ENCODE peak calls at places on chromosomes 13 and 19, in eight cellular contexts. U is IMR-90, J is suprapubic skin, M is transverse colon, F is NB4, T is ovary, O is Peyer's patch, V is sigmoid colon. Q is an unnamed sample.

GRCh38 chr19:1956868-1957492 is 16.0 kb downstream of the CSNK1G2 start:
- DNase-seq in U (no peak), J (no peak), M (peak), F (no peak), T (no peak), O (no peak), V (peak), Q (no peak)

GRCh38 chr19:49566302-49566701 is 14.1 kb downstream of the NOSIP start:
- DNase-seq in U (no peak), J (no peak), M (no peak), F (no peak), T (no peak), O (no peak), V (no peak), Q (no peak)

GRCh38 chr13:114118763-114119123 is 13.7 kb downstream of the RASA3 start:
- DNase-seq in U (peak), J (no peak), M (no peak), F (no peak), T (no peak), O (no peak), V (peak), Q (peak)

GRCh38 chr19:38731654-38732301 is 12.5 kb downstream of the CAPN12 start:
- DNase-seq in U (no peak), J (no peak), M (peak), F (no peak), T (peak), O (peak), V (peak), Q (peak)

GRCh38 chr19:28285917-28286316 is 927.0 kb downstream of the UQCRFS1 start:
- DNase-seq in U (no peak), J (no peak), M (no peak), F (no peak), T (no peak), O (no peak), V (no peak), Q (no peak)

GRCh38 chr13:96532804-96533203 is 442.9 kb downstream of the HS6ST3 start:
- DNase-seq in U (no peak), J (no peak), M (no peak), F (no peak), T (no peak), O (no peak), V (no peak), Q (no peak)

GRCh38 chr19:9329999-9330398 is 6.0 kb downstream of the ZNF559 start:
- DNase-seq in U (no peak), J (no peak), M (no peak), F (no peak), T (no peak), O (no peak), V (no peak), Q (no peak)

GRCh38 chr13:98293103-98293502 is 116.0 kb upstream of the RNF113B start:
- DNase-seq in U (no peak), J (no peak), M (no peak), F (no peak), T (no peak), O (no peak), V (no peak), Q (peak)

GRCh38 chr19:47373246-47374240 is 24.4 kb downstream of the DHX34 start:
- DNase-seq in U (no peak), J (no peak), M (no peak), F (peak), T (no peak), O (no peak), V (no peak), Q (no peak)

GRCh38 chr19:14475251-14476073 is at the start of gene PTGER1:
- DNase-seq in U (peak), J (peak), M (no peak), F (peak), T (no peak), O (no peak), V (no peak), Q (no peak)

GRCh38 chr19:12260236-12260635 is 34.4 kb downstream of the ZNF44 start:
- DNase-seq in U (no peak), J (no peak), M (no peak), F (no peak), T (no peak), O (no peak), V (no peak), Q (no peak)

GRCh38 chr13:73399347-73400216 is 340.8 kb downstream of the KLF5 start:
- DNase-seq in U (no peak), J (no peak), M (peak), F (no peak), T (no peak), O (no peak), V (no peak), Q (no peak)

GRCh38 chr19:38078302-38078930 is 145.6 kb downstream of the DPF1 start:
- DNase-seq in U (no peak), J (no peak), M (no peak), F (no peak), T (no peak), O (no peak), V (no peak), Q (no peak)

GRCh38 chr19:5078179-5078578 is 109.3 kb downstream of the KDM4B start:
- DNase-seq in U (no peak), J (no peak), M (no peak), F (peak), T (no peak), O (no peak), V (no peak), Q (no peak)

GRCh38 chr13:69324109-69324886 is 783.3 kb upstream of the ATXN8OS start:
- DNase-seq in U (no peak), J (no peak), M (no peak), F (peak), T (no peak), O (no peak), V (no peak), Q (no peak)

GRCh38 chr19:44570603-44570983 is 41.1 kb upstream of the CEACAM20 start:
- DNase-seq in U (no peak), J (no peak), M (no peak), F (no peak), T (no peak), O (no peak), V (no peak), Q (no peak)

GRCh38 chr19:13115936-13116281 is 631 bp downstream of the TRMT1 start:
- DNase-seq in U (no peak), J (no peak), M (no peak), F (no peak), T (no peak), O (no peak), V (no peak), Q (no peak)

GRCh38 chr19:49832556-49832955 is 14.5 kb downstream of the MED25 start:
- DNase-seq in U (no peak), J (no peak), M (no peak), F (peak), T (no peak), O (no peak), V (no peak), Q (no peak)

GRCh38 chr13:75783906-75784485 is 147.9 kb downstream of the LMO7 start:
- DNase-seq in U (no peak), J (no peak), M (no peak), F (no peak), T (no peak), O (no peak), V (no peak), Q (no peak)

GRCh38 chr19:6572217-6572616 is 18.7 kb downstream of the CD70 start:
- DNase-seq in U (no peak), J (no peak), M (peak), F (peak), T (no peak), O (peak), V (peak), Q (no peak)

GRCh38 chr19:57559008-57559403 is 657 bp downstream of the ZNF550 start:
- DNase-seq in U (no peak), J (no peak), M (peak), F (peak), T (peak), O (no peak), V (no peak), Q (peak)

GRCh38 chr13:83666126-83666525 is 216.1 kb downstream of the SLITRK1 start:
- DNase-seq in U (peak), J (no peak), M (no peak), F (no peak), T (no peak), O (no peak), V (no peak), Q (no peak)

GRCh38 chr19:55297267-55297666 is 13.5 kb downstream of the BRSK1 start:
- DNase-seq in U (no peak), J (no peak), M (no peak), F (no peak), T (no peak), O (no peak), V (no peak), Q (no peak)

GRCh38 chr13:69980799-69981198 is 126.8 kb upstream of the ATXN8OS start:
- DNase-seq in U (no peak), J (no peak), M (no peak), F (no peak), T (no peak), O (no peak), V (no peak), Q (no peak)

GRCh38 chr13:113879506-113880360 is 15.9 kb upstream of the GAS6 start:
- DNase-seq in U (no peak), J (no peak), M (no peak), F (no peak), T (no peak), O (no peak), V (no peak), Q (no peak)

GRCh38 chr13:97491452-97491851 is 57.5 kb downstream of the RAP2A start:
- DNase-seq in U (no peak), J (no peak), M (no peak), F (no peak), T (no peak), O (no peak), V (no peak), Q (no peak)

GRCh38 chr13:44906230-44906629 is 83.0 kb downstream of the NUFIP1 start:
- DNase-seq in U (no peak), J (no peak), M (no peak), F (no peak), T (no peak), O (no peak), V (no peak), Q (peak)

GRCh38 chr13:111184685-111185401 is 69.7 kb downstream of the ARHGEF7 start:
- DNase-seq in U (no peak), J (no peak), M (peak), F (peak), T (no peak), O (peak), V (no peak), Q (no peak)

GRCh38 chr13:105929486-105929885 is 606.0 kb downstream of the EFNB2 start:
- DNase-seq in U (no peak), J (no peak), M (no peak), F (no peak), T (no peak), O (no peak), V (no peak), Q (no peak)

GRCh38 chr13:24032252-24032651 is 128.3 kb upstream of the SPATA13 start:
- DNase-seq in U (peak), J (no peak), M (no peak), F (no peak), T (no peak), O (no peak), V (no peak), Q (no peak)

GRCh38 chr13:67736646-67737420 is 506.7 kb upstream of the PCDH9 start:
- DNase-seq in U (peak), J (no peak), M (no peak), F (peak), T (no peak), O (no peak), V (no peak), Q (no peak)

GRCh38 chr13:27673911-27674310 is 52.2 kb downstream of the POLR1D start:
- DNase-seq in U (no peak), J (no peak), M (no peak), F (no peak), T (no peak), O (no peak), V (no peak), Q (no peak)

GRCh38 chr13:77537302-77537919 is 1.9 kb downstream of the SCEL start:
- DNase-seq in U (no peak), J (no peak), M (no peak), F (no peak), T (no peak), O (no peak), V (no peak), Q (no peak)

GRCh38 chr19:11451942-11452813 is 16.7 kb downstream of the PRKCSH start:
- DNase-seq in U (no peak), J (no peak), M (no peak), F (peak), T (no peak), O (no peak), V (no peak), Q (no peak)

DNA sequence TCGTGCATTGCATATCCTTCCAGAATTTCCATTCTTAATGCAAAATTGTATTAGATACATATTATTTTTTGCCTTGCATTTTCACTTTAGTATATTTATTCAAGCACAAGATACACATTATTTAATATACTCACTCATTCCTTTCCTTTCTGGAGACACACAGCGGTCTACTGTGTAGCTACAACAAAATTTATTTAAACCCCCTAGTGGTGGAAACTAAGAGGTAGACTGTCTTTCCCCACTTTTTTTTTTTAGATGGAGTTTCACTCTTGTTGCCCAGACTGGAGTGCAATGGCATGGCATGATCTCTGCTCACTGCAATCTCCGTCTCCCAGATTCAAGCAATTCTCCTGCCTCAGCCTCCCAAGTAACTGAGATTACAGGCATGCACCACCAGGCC is 2040.3 kb upstream of the PCDH20 start:
- DNase-seq in U (no peak), J (no peak), M (no peak), F (no peak), T (no peak), O (no peak), V (no peak), Q (no peak)
- TF ChIP-seq CTCF in U (peak), J (no peak), M (no peak), F (no peak), T (no peak), O (no peak), V (no peak), Q (no peak)

GRCh38 chr19:801861-802496 is 4.7 kb downstream of the PTBP1 start:
- DNase-seq in U (peak), J (no peak), M (no peak), F (no peak), T (peak), O (no peak), V (peak), Q (no peak)

GRCh38 chr19:799076-799881 is 2.0 kb downstream of the PTBP1 start:
- DNase-seq in U (peak), J (no peak), M (peak), F (peak), T (peak), O (no peak), V (no peak), Q (no peak)

GRCh38 chr19:801030-801860 is 4.0 kb downstream of the PTBP1 start:
- DNase-seq in U (no peak), J (no peak), M (peak), F (no peak), T (peak), O (peak), V (peak), Q (peak)

GRCh38 chr19:798415-799075 is 1.3 kb downstream of the PTBP1 start:
- DNase-seq in U (no peak), J (no peak), M (peak), F (peak), T (peak), O (peak), V (no peak), Q (peak)

GRCh38 chr19:800360-801029 is 3.2 kb downstream of the PTBP1 start:
- DNase-seq in U (no peak), J (no peak), M (peak), F (peak), T (no peak), O (no peak), V (no peak), Q (peak)
- TF ChIP-seq POLR2A in U (no peak), J (no peak), M (peak), F (no peak), T (no peak), O (no peak), V (no peak), Q (peak)

GRCh38 chr19:33903489-33903850 is 106.8 kb downstream of the KCTD15 start:
- DNase-seq in U (no peak), J (no peak), M (no peak), F (no peak), T (no peak), O (no peak), V (no peak), Q (peak)

GRCh38 chr19:33906578-33907335 is 110.1 kb downstream of the KCTD15 start:
- DNase-seq in U (peak), J (peak), M (no peak), F (no peak), T (peak), O (no peak), V (no peak), Q (peak)

GRCh38 chr19:33904681-33905080 is 108.0 kb downstream of the KCTD15 start:
- DNase-seq in U (no peak), J (no peak), M (no peak), F (no peak), T (peak), O (no peak), V (no peak), Q (peak)

GRCh38 chr19:33905937-33906577 is 109.4 kb downstream of the KCTD15 start:
- DNase-seq in U (no peak), J (peak), M (peak), F (no peak), T (peak), O (peak), V (peak), Q (peak)

DNA sequence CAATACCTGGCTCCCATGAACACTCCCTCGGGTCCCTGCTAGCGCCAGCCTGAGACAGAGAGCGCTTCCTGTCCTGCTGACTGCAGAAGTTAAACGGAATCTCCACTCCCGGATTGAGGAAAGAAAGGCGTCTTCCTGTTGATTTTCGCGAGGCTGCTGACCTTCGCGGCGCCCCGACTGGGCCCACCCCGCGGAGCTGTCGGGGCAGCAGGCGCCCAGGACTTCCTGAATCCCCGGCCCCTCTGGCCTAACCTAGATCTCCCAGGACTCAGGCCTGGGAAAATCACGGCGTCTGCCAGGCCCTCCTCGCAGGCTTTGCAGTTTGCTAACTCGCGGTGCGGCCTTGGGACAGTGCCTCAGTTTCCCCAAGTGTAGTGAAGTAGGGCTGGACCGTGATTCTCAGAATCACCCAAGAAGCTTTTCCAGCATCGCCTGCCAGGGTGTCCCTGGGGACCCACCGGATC is 108.8 kb downstream of the KCTD15 start:
- DNase-seq in U (no peak), J (no peak), M (peak), F (no peak), T (peak), O (no peak), V (no peak), Q (peak)
- H3K4me3 ChIP-seq in U (no peak), J (peak), M (peak), F (no peak), T (peak), O (peak), V (peak), Q (no peak)

DNA sequence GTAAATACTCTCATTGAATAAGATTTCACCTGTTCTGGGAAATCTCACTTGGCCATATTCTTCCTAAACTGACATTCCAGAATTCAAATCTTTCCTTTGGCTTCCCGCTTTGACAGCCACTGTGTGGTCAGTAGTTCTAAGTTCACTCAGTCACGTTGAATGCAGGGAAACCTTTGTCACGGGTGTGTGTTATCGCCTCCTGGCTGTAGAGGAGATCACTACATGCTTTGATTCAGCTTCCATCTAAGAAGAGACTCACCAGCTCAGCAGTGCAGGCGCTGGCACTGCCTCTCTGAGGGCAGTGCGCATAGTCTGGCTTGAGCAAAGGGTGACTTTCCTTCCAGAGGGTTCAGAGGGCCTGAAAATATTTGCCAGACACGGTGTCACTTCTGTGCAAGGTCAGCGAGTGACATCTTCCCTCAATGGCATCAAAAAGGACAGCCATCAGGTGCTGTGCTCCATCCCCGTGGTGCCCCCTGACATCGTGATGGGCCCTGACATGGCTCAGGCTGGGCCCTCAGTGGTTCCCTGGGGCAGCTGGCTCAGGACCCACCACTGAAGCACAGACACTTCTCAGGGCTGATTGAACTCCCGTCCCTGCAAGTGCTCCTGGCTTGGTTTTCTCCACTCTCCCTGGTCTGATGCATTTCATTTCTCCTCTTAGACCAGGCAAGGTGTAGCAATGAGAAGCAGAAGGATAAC is 635.4 kb upstream of the ARGLU1 start:
- DNase-seq in U (no peak), J (no peak), M (no peak), F (peak), T (no peak), O (no peak), V (no peak), Q (no peak)
- TF ChIP-seq CTCF in U (no peak), J (peak), M (peak), F (peak), T (no peak), O (peak), V (no peak), Q (no peak)